ENCODE peak calls at places on chromosomes 12 and 14, in ten cellular contexts. K is fibroblast of the aortic adventitia, U is transverse colon, N is dorsolateral prefrontal cortex, G is upper lobe of right lung, A is endothelial cell, C is testis, R is heart left ventricle, W is thoracic aorta, Y is OCI-LY7. D is an unnamed sample.

GRCh38 chr14:103675957-103676356 is 39.3 kb downstream of the XRCC3 start:
- DNase-seq in K (no peak), U (no peak), N (no peak), G (no peak), A (no peak), C (no peak), R (no peak), W (no peak), Y (no peak), D (no peak)

GRCh38 chr14:61640158-61640833 is 55.0 kb upstream of the HIF1A start:
- DNase-seq in K (no peak), U (no peak), N (no peak), G (no peak), A (no peak), C (no peak), R (no peak), W (no peak), Y (no peak), D (no peak)

GRCh38 chr12:13976880-13977279 is 4.5 kb downstream of the GRIN2B start:
- DNase-seq in K (no peak), U (no peak), N (no peak), G (no peak), A (no peak), C (no peak), R (no peak), W (no peak), Y (no peak), D (no peak)

GRCh38 chr12:6570264-6570887 is 2.3 kb upstream of the NOP2 start:
- DNase-seq in K (peak; percentile 27), U (peak; percentile 64), N (peak; percentile 49), G (peak; percentile 73), A (peak; percentile 75), C (peak; percentile 57), R (no peak), W (no peak), Y (peak; percentile 69), D (peak; percentile 37)

GRCh38 chr12:9113987-9114309 is 1.8 kb downstream of the A2M start:
- DNase-seq in K (no peak), U (no peak), N (no peak), G (no peak), A (no peak), C (no peak), R (no peak), W (no peak), Y (no peak), D (no peak)

GRCh38 chr14:23929822-23930294 is 23.7 kb upstream of the DHRS4 start:
- DNase-seq in K (peak; percentile 74), U (peak; percentile 85), N (peak; percentile 83), G (peak; percentile 72), A (peak; percentile 88), C (peak; percentile 94), R (peak; percentile 78), W (peak; percentile 60), Y (peak; percentile 81), D (peak; percentile 60)

GRCh38 chr12:128969480-128970055 is 116.3 kb downstream of the GLT1D1 start:
- DNase-seq in K (no peak), U (peak; percentile 20), N (peak; percentile 86), G (peak; percentile 69), A (peak; percentile 29), C (peak; percentile 44), R (no peak), W (no peak), Y (peak; percentile 52), D (no peak)

GRCh38 chr12:101838628-101839323 is 8.0 kb upstream of the GNPTAB start:
- DNase-seq in K (no peak), U (no peak), N (no peak), G (no peak), A (no peak), C (no peak), R (no peak), W (no peak), Y (peak; percentile 69), D (peak; percentile 16)

GRCh38 chr14:90383126-90383730 is 13.6 kb upstream of the CALM1 start:
- DNase-seq in K (peak; percentile 100), U (peak; percentile 100), N (peak; percentile 100), G (peak; percentile 100), A (peak; percentile 99), C (peak; percentile 100), R (peak; percentile 100), W (peak; percentile 98), Y (peak; percentile 99), D (peak; percentile 94)

GRCh38 chr14:98692832-98693231 is 579.2 kb downstream of the BCL11B start:
- DNase-seq in K (no peak), U (no peak), N (no peak), G (no peak), A (no peak), C (no peak), R (no peak), W (no peak), Y (no peak), D (no peak)

GRCh38 chr14:21300892-21301291 is 21.0 kb downstream of the RPGRIP1 start:
- DNase-seq in K (no peak), U (peak; percentile 48), N (peak; percentile 52), G (peak; percentile 66), A (peak; percentile 41), C (peak; percentile 17), R (peak; percentile 70), W (no peak), Y (peak; percentile 51), D (peak; percentile 46)

GRCh38 chr12:93767524-93767863 is 90.3 kb downstream of the CRADD start:
- DNase-seq in K (no peak), U (no peak), N (no peak), G (no peak), A (no peak), C (no peak), R (no peak), W (no peak), Y (no peak), D (no peak)
- TF ChIP-seq CTCF in K (no peak), U (no peak), N (no peak), G (no peak), A (no peak), C (no peak), R (no peak), W (no peak), Y (no peak), D (no peak)

GRCh38 chr14:77139540-77140342 is 1.9 kb downstream of the ZDHHC22 start:
- DNase-seq in K (no peak), U (peak; percentile 22), N (peak; percentile 66), G (no peak), A (peak; percentile 84), C (peak; percentile 63), R (no peak), W (no peak), Y (peak; percentile 43), D (peak; percentile 56)

GRCh38 chr14:77141592-77142288 is at the start of gene ZDHHC22:
- DNase-seq in K (no peak), U (no peak), N (peak; percentile 77), G (no peak), A (peak; percentile 57), C (no peak), R (no peak), W (no peak), Y (no peak), D (no peak)

GRCh38 chr14:77140343-77140936 is 1.2 kb downstream of the ZDHHC22 start:
- DNase-seq in K (no peak), U (no peak), N (no peak), G (no peak), A (no peak), C (no peak), R (no peak), W (no peak), Y (no peak), D (no peak)

GRCh38 chr14:77142289-77142814 is 761 bp upstream of the ZDHHC22 start:
- DNase-seq in K (no peak), U (no peak), N (no peak), G (no peak), A (no peak), C (no peak), R (no peak), W (no peak), Y (no peak), D (no peak)

DNA sequence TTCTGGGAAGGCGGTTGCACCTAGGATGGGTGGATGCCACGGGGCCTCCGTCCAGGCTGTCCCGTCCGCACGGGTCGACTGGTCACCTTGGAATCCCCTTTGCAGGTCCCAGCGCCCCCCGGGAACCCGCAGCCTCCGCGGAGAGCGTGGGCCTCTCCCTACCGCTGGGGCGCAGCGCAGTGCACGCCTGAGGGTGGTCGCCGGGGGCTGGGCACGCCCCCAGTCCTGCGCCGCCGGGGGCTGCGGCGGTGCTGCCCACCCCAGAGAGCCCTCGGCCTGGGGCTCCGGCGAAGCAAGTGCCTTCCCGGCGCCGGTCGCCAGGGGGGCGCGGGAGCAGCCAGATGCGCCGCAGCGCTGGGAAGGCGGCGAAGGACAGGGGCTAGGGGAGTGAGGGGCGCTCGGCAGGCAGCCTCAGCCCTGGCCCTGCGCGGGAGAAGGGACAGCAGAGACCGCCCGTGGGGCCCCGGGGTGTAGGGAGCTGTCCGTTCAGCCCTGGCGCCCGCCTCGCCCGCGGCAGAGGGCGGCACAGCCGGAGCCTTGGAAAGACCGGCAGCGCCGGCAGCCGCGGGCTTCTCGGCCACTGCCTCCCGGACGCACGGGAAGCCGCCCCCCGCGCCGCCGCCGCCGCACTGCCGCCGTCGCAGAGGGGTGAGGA is 527 bp downstream of the ZDHHC22 start:
- DNase-seq in K (no peak), U (no peak), N (no peak), G (no peak), A (peak; percentile 87), C (no peak), R (no peak), W (no peak), Y (no peak), D (peak; percentile 44)
- TF ChIP-seq CTCF in K (peak; percentile 33), U (peak; percentile 34), N (peak; percentile 25), G (peak; percentile 26), A (peak; percentile 87), C (peak; percentile 40), R (peak; percentile 7), W (peak; percentile 44), Y (no peak), D (no peak)

DNA sequence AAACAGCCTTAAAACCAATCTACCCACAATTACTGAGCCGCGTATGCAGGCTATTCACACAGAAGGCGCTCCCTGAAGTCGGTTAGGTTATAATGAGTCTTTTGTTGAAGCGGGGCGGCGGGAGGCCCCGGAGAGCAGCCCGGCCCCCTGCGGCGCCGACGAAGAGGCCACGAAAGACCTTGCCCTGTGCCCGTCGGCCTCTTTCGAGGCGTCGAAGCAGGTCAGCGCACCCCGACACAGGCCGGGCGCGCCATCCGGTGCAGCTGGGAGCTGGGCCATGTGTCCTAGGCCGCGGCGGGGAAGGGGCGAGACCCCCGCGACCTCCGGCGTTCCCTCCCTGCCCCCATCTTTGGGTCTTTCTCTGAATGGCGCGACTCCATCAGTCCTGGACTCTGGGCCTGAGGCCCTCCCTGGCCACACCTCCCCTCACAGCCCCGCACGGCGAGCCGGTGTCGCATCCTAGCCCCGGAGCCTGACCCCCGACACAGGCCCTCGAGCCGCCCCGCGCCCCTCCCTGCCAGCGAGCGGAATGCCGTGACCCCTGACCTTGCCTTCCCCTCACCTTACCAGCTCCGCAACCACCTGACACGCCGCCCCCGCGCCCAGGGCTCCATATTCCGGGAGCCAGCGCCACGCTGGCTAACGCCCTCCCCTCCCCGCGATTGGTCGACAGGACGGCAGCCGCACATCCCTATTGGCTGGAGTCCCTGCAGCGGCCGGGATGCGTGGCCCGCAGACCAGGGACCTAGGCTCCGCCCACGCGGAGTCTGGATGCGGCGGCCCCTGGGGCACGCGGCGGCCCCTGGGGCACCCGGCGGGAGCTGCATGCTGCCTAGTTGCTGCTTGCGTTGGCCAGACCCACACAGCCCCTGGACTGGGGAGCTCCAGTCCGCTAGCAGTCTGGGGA is at the start of gene SLC11A2:
- DNase-seq in K (peak; percentile 91), U (peak; percentile 96), N (peak; percentile 98), G (peak; percentile 99), A (peak; percentile 92), C (peak; percentile 98), R (peak; percentile 97), W (peak; percentile 88), Y (peak; percentile 94), D (peak; percentile 86)
- TF ChIP-seq CTCF in K (peak; percentile 19), U (peak; percentile 18), N (peak; percentile 46), G (peak; percentile 38), A (no peak), C (no peak), R (no peak), W (peak; percentile 28), Y (no peak), D (no peak)

GRCh38 chr12:120775862-120776552 is 50.4 kb downstream of the ACADS start:
- DNase-seq in K (peak; percentile 16), U (no peak), N (no peak), G (no peak), A (no peak), C (no peak), R (no peak), W (no peak), Y (no peak), D (no peak)
- TF ChIP-seq CTCF in K (peak; percentile 26), U (peak; percentile 5), N (peak; percentile 29), G (peak; percentile 14), A (peak; percentile 82), C (peak; percentile 40), R (no peak), W (peak; percentile 19), Y (peak; percentile 54), D (no peak)

D was measured in activated B cell treated with CpG ODN at 0.5 μM for 24 hours.